ENCODE peak calls at places on chromosomes 7 and 10, in ten cellular contexts. One of them, this sample, is unnamed.
A peak's percentile ranks its signal among the peaks of the same experiment; 100 is the strongest.

GRCh38 chr10:49298990-49299815 is at the start of gene C10orf71:
- DNase-seq in hepatocyte: no peak
- DNase-seq in adrenal gland: no peak
- DNase-seq in OCI-LY7: peak; percentile 11
- DNase-seq in cardiac muscle cell: peak; percentile 72
- DNase-seq in breast epithelium: no peak
- DNase-seq in prostate gland: no peak
- DNase-seq in uterus: no peak
- DNase-seq in left ventricle myocardium inferior: peak; percentile 38
- DNase-seq in CD8-positive, alpha-beta T cell: no peak
- DNase-seq in this sample: no peak

GRCh38 chr7:140541513-140542192 is 62.3 kb upstream of the MKRN1 start:
- DNase-seq in cardiac muscle cell: peak; percentile 82
- DNase-seq in CD8-positive, alpha-beta T cell: no peak
- DNase-seq in breast epithelium: no peak
- DNase-seq in prostate gland: peak; percentile 28
- DNase-seq in adrenal gland: peak; percentile 85
- DNase-seq in uterus: peak; percentile 90
- DNase-seq in left ventricle myocardium inferior: peak; percentile 63
- DNase-seq in OCI-LY7: no peak
- DNase-seq in hepatocyte: peak; percentile 66
- DNase-seq in this sample: no peak

GRCh38 chr10:116627386-116627933 is 6.7 kb downstream of the PNLIPRP2 start:
- DNase-seq in left ventricle myocardium inferior: no peak
- DNase-seq in uterus: no peak
- DNase-seq in OCI-LY7: no peak
- DNase-seq in CD8-positive, alpha-beta T cell: no peak
- DNase-seq in cardiac muscle cell: peak; percentile 75
- DNase-seq in hepatocyte: peak; percentile 75
- DNase-seq in adrenal gland: peak; percentile 43
- DNase-seq in breast epithelium: no peak
- DNase-seq in prostate gland: no peak
- DNase-seq in this sample: no peak

GRCh38 chr10:48606530-48607355 is 1.9 kb upstream of the ARHGAP22 start:
- DNase-seq in breast epithelium: no peak
- DNase-seq in adrenal gland: peak; percentile 23
- DNase-seq in left ventricle myocardium inferior: no peak
- DNase-seq in OCI-LY7: no peak
- DNase-seq in uterus: no peak
- DNase-seq in hepatocyte: no peak
- DNase-seq in prostate gland: no peak
- DNase-seq in cardiac muscle cell: no peak
- DNase-seq in CD8-positive, alpha-beta T cell: no peak
- DNase-seq in this sample: no peak

GRCh38 chr7:131212114-131212513 is 115.6 kb upstream of the MKLN1 start:
- DNase-seq in CD8-positive, alpha-beta T cell: no peak
- DNase-seq in cardiac muscle cell: peak; percentile 55
- DNase-seq in breast epithelium: no peak
- DNase-seq in uterus: no peak
- DNase-seq in hepatocyte: peak; percentile 55
- DNase-seq in OCI-LY7: no peak
- DNase-seq in left ventricle myocardium inferior: no peak
- DNase-seq in adrenal gland: no peak
- DNase-seq in prostate gland: no peak
- DNase-seq in this sample: no peak

GRCh38 chr10:11180228-11180627 is 162.6 kb downstream of the CELF2 start:
- DNase-seq in CD8-positive, alpha-beta T cell: peak; percentile 68
- DNase-seq in adrenal gland: peak; percentile 26
- DNase-seq in OCI-LY7: no peak
- DNase-seq in prostate gland: no peak
- DNase-seq in left ventricle myocardium inferior: no peak
- DNase-seq in cardiac muscle cell: no peak
- DNase-seq in breast epithelium: no peak
- DNase-seq in uterus: no peak
- DNase-seq in hepatocyte: no peak
- DNase-seq in this sample: no peak

GRCh38 chr7:142177869-142178268 is 66.4 kb downstream of the MGAM2 start:
- DNase-seq in breast epithelium: no peak
- DNase-seq in prostate gland: no peak
- DNase-seq in uterus: no peak
- DNase-seq in adrenal gland: no peak
- DNase-seq in cardiac muscle cell: no peak
- DNase-seq in CD8-positive, alpha-beta T cell: no peak
- DNase-seq in OCI-LY7: no peak
- DNase-seq in hepatocyte: no peak
- DNase-seq in left ventricle myocardium inferior: no peak
- DNase-seq in this sample: no peak

GRCh38 chr7:82443801-82444219 is 233 bp upstream of the CACNA2D1 start:
- DNase-seq in breast epithelium: peak; percentile 60
- DNase-seq in adrenal gland: peak; percentile 87
- DNase-seq in prostate gland: peak; percentile 83
- DNase-seq in CD8-positive, alpha-beta T cell: peak; percentile 4
- DNase-seq in cardiac muscle cell: peak; percentile 89
- DNase-seq in OCI-LY7: no peak
- DNase-seq in left ventricle myocardium inferior: peak; percentile 88
- DNase-seq in hepatocyte: peak; percentile 81
- DNase-seq in uterus: peak; percentile 87
- DNase-seq in this sample: peak; percentile 83

GRCh38 chr7:152459724-152460251 is 24.0 kb upstream of the KMT2C start:
- DNase-seq in left ventricle myocardium inferior: peak; percentile 18
- DNase-seq in hepatocyte: peak; percentile 36
- DNase-seq in CD8-positive, alpha-beta T cell: no peak
- DNase-seq in breast epithelium: no peak
- DNase-seq in cardiac muscle cell: peak; percentile 37
- DNase-seq in OCI-LY7: peak; percentile 40
- DNase-seq in adrenal gland: peak; percentile 62
- DNase-seq in uterus: no peak
- DNase-seq in prostate gland: no peak
- DNase-seq in this sample: no peak

GRCh38 chr7:150787321-150788281 is 12.6 kb downstream of the TMEM176B start:
- DNase-seq in hepatocyte: peak; percentile 49
- DNase-seq in uterus: no peak
- DNase-seq in cardiac muscle cell: peak; percentile 48
- DNase-seq in prostate gland: no peak
- DNase-seq in breast epithelium: no peak
- DNase-seq in CD8-positive, alpha-beta T cell: no peak
- DNase-seq in left ventricle myocardium inferior: no peak
- DNase-seq in OCI-LY7: no peak
- DNase-seq in adrenal gland: peak; percentile 42
- DNase-seq in this sample: no peak
- TF ChIP-seq CTCF in hepatocyte: no peak
- TF ChIP-seq CTCF in uterus: no peak
- TF ChIP-seq CTCF in cardiac muscle cell: no peak
- TF ChIP-seq CTCF in prostate gland: no peak
- TF ChIP-seq CTCF in breast epithelium: no peak
- TF ChIP-seq CTCF in CD8-positive, alpha-beta T cell: no peak
- TF ChIP-seq CTCF in left ventricle myocardium inferior: peak; percentile 16
- TF ChIP-seq CTCF in OCI-LY7: no peak
- TF ChIP-seq CTCF in adrenal gland: no peak
- TF ChIP-seq CTCF in this sample: no peak

GRCh38 chr7:100826546-100827329 is 585 bp downstream of the EPHB4 start:
- DNase-seq in breast epithelium: no peak
- DNase-seq in prostate gland: peak; percentile 49
- DNase-seq in hepatocyte: no peak
- DNase-seq in OCI-LY7: no peak
- DNase-seq in cardiac muscle cell: peak; percentile 16
- DNase-seq in left ventricle myocardium inferior: no peak
- DNase-seq in uterus: peak; percentile 51
- DNase-seq in CD8-positive, alpha-beta T cell: no peak
- DNase-seq in adrenal gland: no peak
- DNase-seq in this sample: no peak

GRCh38 chr7:100827330-100828226 is at the start of gene EPHB4:
- DNase-seq in breast epithelium: peak; percentile 76
- DNase-seq in prostate gland: peak; percentile 90
- DNase-seq in adrenal gland: peak; percentile 94
- DNase-seq in cardiac muscle cell: peak; percentile 94
- DNase-seq in CD8-positive, alpha-beta T cell: no peak
- DNase-seq in uterus: peak; percentile 95
- DNase-seq in hepatocyte: peak; percentile 91
- DNase-seq in left ventricle myocardium inferior: peak; percentile 84
- DNase-seq in OCI-LY7: no peak
- DNase-seq in this sample: peak; percentile 88

GRCh38 chr7:100824499-100825214 is 2.7 kb downstream of the EPHB4 start:
- DNase-seq in left ventricle myocardium inferior: no peak
- DNase-seq in adrenal gland: no peak
- DNase-seq in breast epithelium: no peak
- DNase-seq in CD8-positive, alpha-beta T cell: no peak
- DNase-seq in hepatocyte: no peak
- DNase-seq in uterus: no peak
- DNase-seq in cardiac muscle cell: no peak
- DNase-seq in prostate gland: no peak
- DNase-seq in OCI-LY7: no peak
- DNase-seq in this sample: no peak

GRCh38 chr7:100825215-100825671 is 2.1 kb downstream of the EPHB4 start:
- DNase-seq in uterus: no peak
- DNase-seq in prostate gland: peak; percentile 53
- DNase-seq in cardiac muscle cell: peak; percentile 26
- DNase-seq in adrenal gland: peak; percentile 55
- DNase-seq in breast epithelium: no peak
- DNase-seq in left ventricle myocardium inferior: no peak
- DNase-seq in OCI-LY7: no peak
- DNase-seq in CD8-positive, alpha-beta T cell: no peak
- DNase-seq in hepatocyte: peak; percentile 38
- DNase-seq in this sample: no peak

DNA sequence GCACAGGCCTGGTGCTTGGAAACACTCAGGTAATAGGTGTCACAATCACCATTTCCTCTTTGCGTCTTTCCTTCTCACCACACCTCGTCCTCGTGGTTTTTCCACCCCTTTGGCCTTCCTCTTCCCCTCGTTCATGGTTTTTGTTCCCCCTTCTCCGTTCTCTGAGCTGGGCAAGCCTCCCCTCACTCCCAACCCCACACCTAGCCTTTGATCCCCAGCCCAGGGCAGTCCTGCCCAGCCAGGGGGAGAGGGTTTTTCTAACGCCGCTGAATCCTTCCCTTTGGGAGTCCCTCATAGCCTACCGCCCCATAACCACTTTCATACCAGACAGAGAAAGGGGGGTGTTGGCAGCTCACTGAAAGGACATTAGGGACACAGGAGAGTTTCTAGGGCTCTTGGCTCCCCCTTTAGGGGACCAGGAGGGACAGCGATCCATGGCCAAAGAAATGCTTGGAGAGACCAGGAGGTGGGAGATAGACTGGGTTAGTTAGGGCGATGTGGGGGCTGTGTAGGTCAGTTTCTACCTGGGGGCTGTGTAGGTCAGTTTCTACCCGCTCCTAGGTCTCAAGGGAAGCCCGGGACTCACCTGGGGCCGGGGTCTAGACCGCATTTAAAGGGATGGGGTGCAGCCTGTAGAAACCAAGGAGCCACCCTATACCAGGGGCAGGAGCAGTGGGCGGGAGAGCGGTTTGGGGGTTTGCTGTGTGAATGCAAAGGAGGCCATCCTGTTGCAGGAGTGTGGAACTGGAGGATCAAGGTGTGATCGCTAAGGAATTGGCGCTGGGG is 1.4 kb downstream of the EPHB4 start:
- DNase-seq in left ventricle myocardium inferior: no peak
- DNase-seq in adrenal gland: no peak
- DNase-seq in breast epithelium: no peak
- DNase-seq in OCI-LY7: no peak
- DNase-seq in uterus: peak; percentile 55
- DNase-seq in CD8-positive, alpha-beta T cell: no peak
- DNase-seq in cardiac muscle cell: peak; percentile 53
- DNase-seq in hepatocyte: peak; percentile 67
- DNase-seq in prostate gland: no peak
- DNase-seq in this sample: no peak
- H3K36me3 ChIP-seq in left ventricle myocardium inferior: peaks cover 33% of the 10 kb centered on the region
- H3K36me3 ChIP-seq in adrenal gland: peaks cover 26% of the 10 kb centered on the region
- H3K36me3 ChIP-seq in breast epithelium: no peaks in the 10 kb centered on the region
- H3K36me3 ChIP-seq in OCI-LY7: no peaks in the 10 kb centered on the region
- H3K36me3 ChIP-seq in uterus: no peaks in the 10 kb centered on the region
- H3K36me3 ChIP-seq in CD8-positive, alpha-beta T cell: no peaks in the 10 kb centered on the region
- H3K36me3 ChIP-seq in cardiac muscle cell: peaks cover 17% of the 10 kb centered on the region
- H3K36me3 ChIP-seq in hepatocyte: no peaks in the 10 kb centered on the region
- H3K36me3 ChIP-seq in prostate gland: peaks cover 12% of the 10 kb centered on the region
- H3K36me3 ChIP-seq in this sample: peaks cover 33% of the 10 kb centered on the region

DNA sequence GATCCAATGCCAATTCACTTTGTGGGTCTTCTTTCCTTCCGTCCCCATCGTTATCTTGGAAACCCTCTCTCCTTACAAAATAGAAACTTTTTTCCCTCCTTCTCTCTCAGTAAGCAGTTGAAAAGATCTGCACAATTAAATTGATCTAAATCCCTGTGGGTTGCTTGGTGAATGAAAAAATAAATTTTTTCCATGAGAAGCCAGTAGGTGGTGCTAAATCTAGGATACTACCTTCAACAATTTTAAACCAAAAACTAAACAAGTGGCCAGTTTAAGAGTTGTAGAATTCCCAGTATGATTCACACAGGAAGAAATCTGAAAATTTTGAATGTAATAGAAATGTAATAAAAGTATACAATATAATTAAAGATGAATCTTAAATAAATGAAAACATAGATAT is 990.3 kb upstream of the ZNF722 start:
- DNase-seq in prostate gland: no peak
- DNase-seq in breast epithelium: no peak
- DNase-seq in OCI-LY7: no peak
- DNase-seq in left ventricle myocardium inferior: no peak
- DNase-seq in uterus: no peak
- DNase-seq in CD8-positive, alpha-beta T cell: no peak
- DNase-seq in adrenal gland: no peak
- DNase-seq in hepatocyte: no peak
- DNase-seq in cardiac muscle cell: no peak
- DNase-seq in this sample: no peak
- TF ChIP-seq CTCF in prostate gland: no peak
- TF ChIP-seq CTCF in breast epithelium: no peak
- TF ChIP-seq CTCF in OCI-LY7: peak; percentile 70
- TF ChIP-seq CTCF in left ventricle myocardium inferior: no peak
- TF ChIP-seq CTCF in uterus: no peak
- TF ChIP-seq CTCF in CD8-positive, alpha-beta T cell: no peak
- TF ChIP-seq CTCF in adrenal gland: no peak
- TF ChIP-seq CTCF in hepatocyte: no peak
- TF ChIP-seq CTCF in cardiac muscle cell: no peak
- TF ChIP-seq CTCF in this sample: no peak

DNA sequence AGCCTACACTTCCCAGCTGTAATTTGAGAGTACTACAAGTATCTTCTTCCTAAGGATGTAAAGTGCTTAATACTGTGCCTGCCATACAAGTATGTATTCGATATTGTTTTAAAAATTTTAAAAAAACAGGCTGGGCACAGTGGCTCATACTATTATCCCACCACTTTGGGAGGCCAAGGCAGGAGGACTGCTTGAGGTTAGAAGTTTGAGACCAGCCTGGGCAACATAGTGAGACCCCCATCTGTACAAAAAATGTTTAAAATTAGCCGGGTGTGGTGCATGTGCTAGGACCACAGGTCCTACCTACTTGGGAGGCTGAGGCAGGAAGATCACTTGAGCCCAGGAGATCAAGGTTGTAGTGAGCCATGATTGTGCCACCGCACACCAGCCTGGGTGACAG is 8.3 kb downstream of the ARMC10 start:
- DNase-seq in hepatocyte: no peak
- DNase-seq in cardiac muscle cell: no peak
- DNase-seq in adrenal gland: no peak
- DNase-seq in uterus: no peak
- DNase-seq in left ventricle myocardium inferior: no peak
- DNase-seq in prostate gland: no peak
- DNase-seq in breast epithelium: no peak
- DNase-seq in CD8-positive, alpha-beta T cell: no peak
- DNase-seq in OCI-LY7: no peak
- DNase-seq in this sample: no peak
- H3K36me3 ChIP-seq in hepatocyte: no peaks in the 10 kb centered on the region
- H3K36me3 ChIP-seq in cardiac muscle cell: peaks cover 33% of the 10 kb centered on the region
- H3K36me3 ChIP-seq in adrenal gland: peaks cover 30% of the 10 kb centered on the region
- H3K36me3 ChIP-seq in uterus: no peaks in the 10 kb centered on the region
- H3K36me3 ChIP-seq in left ventricle myocardium inferior: peaks cover 47% of the 10 kb centered on the region
- H3K36me3 ChIP-seq in prostate gland: peaks cover 12% of the 10 kb centered on the region
- H3K36me3 ChIP-seq in breast epithelium: no peaks in the 10 kb centered on the region
- H3K36me3 ChIP-seq in CD8-positive, alpha-beta T cell: peaks cover 15% of the 10 kb centered on the region
- H3K36me3 ChIP-seq in OCI-LY7: peaks cover 48% of the 10 kb centered on the region
- H3K36me3 ChIP-seq in this sample: peaks cover 42% of the 10 kb centered on the region

GRCh38 chr7:106294334-106294733 is 9.6 kb upstream of the NAMPT start:
- DNase-seq in breast epithelium: no peak
- DNase-seq in adrenal gland: no peak
- DNase-seq in left ventricle myocardium inferior: no peak
- DNase-seq in hepatocyte: no peak
- DNase-seq in OCI-LY7: no peak
- DNase-seq in uterus: no peak
- DNase-seq in prostate gland: no peak
- DNase-seq in cardiac muscle cell: no peak
- DNase-seq in CD8-positive, alpha-beta T cell: no peak
- DNase-seq in this sample: no peak
- TF ChIP-seq CTCF in breast epithelium: no peak
- TF ChIP-seq CTCF in adrenal gland: no peak
- TF ChIP-seq CTCF in left ventricle myocardium inferior: no peak
- TF ChIP-seq CTCF in hepatocyte: no peak
- TF ChIP-seq CTCF in OCI-LY7: peak; percentile 48
- TF ChIP-seq CTCF in uterus: no peak
- TF ChIP-seq CTCF in prostate gland: no peak
- TF ChIP-seq CTCF in cardiac muscle cell: no peak
- TF ChIP-seq CTCF in CD8-positive, alpha-beta T cell: no peak
- TF ChIP-seq CTCF in this sample: no peak